ENCODE peak calls at places on chromosomes 16 and 17, in six cellular contexts. One of them, this sample, is unnamed.
A peak's percentile ranks its signal among the peaks of the same experiment; 100 is the strongest.

GRCh38 chr17:74971842-74972106 is 785 bp downstream of the HID1 start:
- DNase-seq in B cell: no peak
- DNase-seq in GM13976: no peak
- DNase-seq in left ventricle myocardium inferior: no peak
- DNase-seq in BJ: no peak
- DNase-seq in colonic mucosa: no peak
- DNase-seq in this sample: no peak

GRCh38 chr17:82041139-82041814 is 3.8 kb upstream of the DCXR start:
- DNase-seq in B cell: no peak
- DNase-seq in GM13976: no peak
- DNase-seq in left ventricle myocardium inferior: no peak
- DNase-seq in BJ: no peak
- DNase-seq in colonic mucosa: no peak
- DNase-seq in this sample: no peak

GRCh38 chr17:6789146-6789545 is 13.1 kb downstream of the FBXO39 start:
- DNase-seq in B cell: no peak
- DNase-seq in GM13976: no peak
- DNase-seq in left ventricle myocardium inferior: no peak
- DNase-seq in BJ: no peak
- DNase-seq in colonic mucosa: no peak
- DNase-seq in this sample: no peak

GRCh38 chr16:13909872-13910303 is 10.1 kb upstream of the ERCC4 start:
- DNase-seq in B cell: no peak
- DNase-seq in GM13976: no peak
- DNase-seq in left ventricle myocardium inferior: peak; percentile 60
- DNase-seq in BJ: no peak
- DNase-seq in colonic mucosa: no peak
- DNase-seq in this sample: no peak

GRCh38 chr17:44193326-44194084 is 6.2 kb downstream of the ATXN7L3 start:
- DNase-seq in B cell: no peak
- DNase-seq in GM13976: no peak
- DNase-seq in left ventricle myocardium inferior: no peak
- DNase-seq in BJ: no peak
- DNase-seq in colonic mucosa: no peak
- DNase-seq in this sample: no peak

GRCh38 chr17:83079340-83079747 is at the start of gene METRNL:
- DNase-seq in B cell: peak; percentile 81
- DNase-seq in GM13976: peak; percentile 97
- DNase-seq in left ventricle myocardium inferior: peak; percentile 80
- DNase-seq in BJ: no peak
- DNase-seq in colonic mucosa: peak; percentile 83
- DNase-seq in this sample: peak; percentile 67

GRCh38 chr17:62740066-62740465 is 68.0 kb downstream of the MARCHF10 start:
- DNase-seq in B cell: no peak
- DNase-seq in GM13976: no peak
- DNase-seq in left ventricle myocardium inferior: no peak
- DNase-seq in BJ: peak; percentile 41
- DNase-seq in colonic mucosa: no peak
- DNase-seq in this sample: no peak

GRCh38 chr17:19338031-19338990 is 24.2 kb downstream of the B9D1 start:
- DNase-seq in B cell: peak; percentile 85
- DNase-seq in GM13976: peak; percentile 84
- DNase-seq in left ventricle myocardium inferior: peak; percentile 63
- DNase-seq in BJ: no peak
- DNase-seq in colonic mucosa: peak; percentile 60
- DNase-seq in this sample: peak; percentile 77

GRCh38 chr16:65681406-65681805 is 559.5 kb upstream of the CDH11 start:
- DNase-seq in B cell: no peak
- DNase-seq in GM13976: no peak
- DNase-seq in left ventricle myocardium inferior: no peak
- DNase-seq in BJ: no peak
- DNase-seq in colonic mucosa: no peak
- DNase-seq in this sample: no peak

GRCh38 chr16:13463619-13464018 is 456.3 kb upstream of the ERCC4 start:
- DNase-seq in B cell: no peak
- DNase-seq in GM13976: no peak
- DNase-seq in left ventricle myocardium inferior: no peak
- DNase-seq in BJ: no peak
- DNase-seq in colonic mucosa: no peak
- DNase-seq in this sample: no peak

DNA sequence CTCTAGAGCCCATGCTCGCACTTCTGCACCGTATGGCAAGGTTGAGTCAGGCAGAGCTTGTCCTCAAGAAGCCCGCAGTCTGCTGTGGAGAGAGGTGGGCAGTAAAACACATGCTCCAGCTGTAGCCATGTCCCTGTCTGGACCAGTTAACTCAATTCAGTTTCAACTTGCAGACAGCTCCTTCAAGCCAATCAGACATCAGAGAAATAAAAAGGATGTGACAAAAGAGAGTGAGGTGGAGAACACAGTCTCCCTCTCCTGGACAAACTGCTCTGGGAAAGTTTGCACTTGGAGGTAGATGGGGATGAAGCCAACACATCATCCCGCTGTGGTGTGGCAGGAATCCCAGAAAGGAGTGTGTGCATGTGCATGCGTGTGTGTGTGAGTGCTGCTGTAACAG is 358.5 kb upstream of the ASIC2 start:
- DNase-seq in B cell: no peak
- DNase-seq in GM13976: no peak
- DNase-seq in left ventricle myocardium inferior: no peak
- DNase-seq in BJ: no peak
- DNase-seq in colonic mucosa: no peak
- DNase-seq in this sample: no peak
- TF ChIP-seq CTCF in B cell: no peak
- TF ChIP-seq CTCF in GM13976: no peak
- TF ChIP-seq CTCF in left ventricle myocardium inferior: no peak
- TF ChIP-seq CTCF in BJ: no peak
- TF ChIP-seq CTCF in colonic mucosa: no peak
- TF ChIP-seq CTCF in this sample: no peak

DNA sequence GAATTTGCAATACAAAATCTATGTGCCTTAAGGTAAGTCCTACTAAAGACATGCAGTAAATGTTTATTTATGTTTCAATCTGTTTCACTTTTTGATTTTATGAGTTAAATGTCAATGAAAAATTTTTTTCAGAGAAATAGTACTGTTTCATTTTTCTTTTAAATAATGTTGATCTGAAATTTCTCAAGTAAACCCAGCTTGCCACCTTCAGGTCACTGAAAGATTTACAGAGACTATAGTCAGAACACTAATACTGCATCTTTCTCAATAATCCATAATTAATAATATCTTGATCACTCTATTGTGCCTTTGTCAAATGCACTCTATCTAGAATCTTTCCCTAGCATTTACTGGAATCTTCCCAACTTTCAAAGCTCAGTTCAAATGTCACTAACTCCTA is 6.5 kb upstream of the DHX40 start:
- DNase-seq in B cell: no peak
- DNase-seq in GM13976: no peak
- DNase-seq in left ventricle myocardium inferior: no peak
- DNase-seq in BJ: no peak
- DNase-seq in colonic mucosa: no peak
- DNase-seq in this sample: no peak
- TF ChIP-seq CTCF in B cell: no peak
- TF ChIP-seq CTCF in GM13976: no peak
- TF ChIP-seq CTCF in left ventricle myocardium inferior: peak; percentile 29
- TF ChIP-seq CTCF in BJ: peak; percentile 15
- TF ChIP-seq CTCF in colonic mucosa: no peak
- TF ChIP-seq CTCF in this sample: peak; percentile 35

GRCh38 chr17:14301279-14301760 is 439 bp downstream of the HS3ST3B1 start:
- DNase-seq in B cell: peak; percentile 67
- DNase-seq in GM13976: peak; percentile 44
- DNase-seq in left ventricle myocardium inferior: peak; percentile 19
- DNase-seq in BJ: no peak
- DNase-seq in colonic mucosa: no peak
- DNase-seq in this sample: peak; percentile 33
- TF ChIP-seq CTCF in B cell: peak; percentile 11
- TF ChIP-seq CTCF in GM13976: no peak
- TF ChIP-seq CTCF in left ventricle myocardium inferior: peak; percentile 33
- TF ChIP-seq CTCF in BJ: no peak
- TF ChIP-seq CTCF in colonic mucosa: no peak
- TF ChIP-seq CTCF in this sample: no peak

DNA sequence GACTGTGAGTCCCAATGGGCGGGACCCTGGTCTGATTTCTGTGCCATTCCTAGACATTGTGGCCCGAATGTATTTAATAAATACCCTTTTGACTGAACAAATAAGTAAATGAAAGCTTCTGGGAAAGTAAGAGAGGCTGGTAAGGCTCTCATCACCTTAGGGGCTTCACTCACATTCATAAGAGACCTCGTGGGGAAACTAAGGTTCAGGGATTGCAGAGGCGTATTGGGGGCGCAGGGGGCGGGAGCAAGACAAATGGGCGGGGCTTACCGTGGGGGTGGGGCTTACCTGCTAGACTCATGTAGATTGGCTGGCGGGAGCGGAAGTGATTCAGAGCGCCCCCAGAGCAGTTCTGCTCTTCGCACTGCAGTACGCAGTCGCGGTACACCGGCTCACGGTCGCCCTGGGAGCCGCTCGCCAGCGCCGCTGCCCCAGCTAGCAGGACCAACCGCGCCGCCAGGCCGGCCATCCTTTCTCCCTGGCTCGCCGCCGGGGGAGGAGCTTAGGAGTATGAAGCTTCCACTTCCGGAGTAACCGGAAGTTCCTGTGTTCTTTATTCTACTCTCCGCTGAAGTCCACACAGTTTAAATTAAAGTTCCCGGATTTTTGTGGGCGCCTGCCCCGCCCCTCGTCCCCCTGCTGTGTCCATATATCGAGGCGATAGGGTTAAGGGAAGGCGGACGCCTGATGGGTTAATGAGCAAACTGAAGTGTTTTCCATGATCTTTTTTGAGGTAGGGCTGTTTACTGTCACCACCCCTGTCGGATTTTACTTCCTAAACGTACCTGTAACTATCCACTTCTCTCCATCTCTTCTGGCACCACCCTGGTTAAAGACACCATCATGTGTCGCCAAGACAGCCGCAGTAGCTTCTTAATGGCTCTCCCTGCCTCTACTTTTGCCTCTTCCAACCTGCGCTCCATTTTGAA is at the start of gene PGAP3:
- DNase-seq in B cell: peak; percentile 88
- DNase-seq in GM13976: peak; percentile 95
- DNase-seq in left ventricle myocardium inferior: peak; percentile 89
- DNase-seq in BJ: peak; percentile 67
- DNase-seq in colonic mucosa: peak; percentile 92
- DNase-seq in this sample: peak; percentile 81
- TF ChIP-seq CTCF in B cell: no peak
- TF ChIP-seq CTCF in GM13976: no peak
- TF ChIP-seq CTCF in left ventricle myocardium inferior: no peak
- TF ChIP-seq CTCF in BJ: no peak
- TF ChIP-seq CTCF in colonic mucosa: no peak
- TF ChIP-seq CTCF in this sample: no peak

GRCh38 chr17:77637807-77638182 is 320.7 kb upstream of the TNRC6C start:
- DNase-seq in B cell: no peak
- DNase-seq in GM13976: no peak
- DNase-seq in left ventricle myocardium inferior: no peak
- DNase-seq in BJ: no peak
- DNase-seq in colonic mucosa: no peak
- DNase-seq in this sample: no peak

GRCh38 chr17:77632619-77633018 is 325.9 kb upstream of the TNRC6C start:
- DNase-seq in B cell: no peak
- DNase-seq in GM13976: no peak
- DNase-seq in left ventricle myocardium inferior: no peak
- DNase-seq in BJ: no peak
- DNase-seq in colonic mucosa: no peak
- DNase-seq in this sample: no peak

GRCh38 chr17:77635176-77635575 is 323.3 kb upstream of the TNRC6C start:
- DNase-seq in B cell: no peak
- DNase-seq in GM13976: no peak
- DNase-seq in left ventricle myocardium inferior: no peak
- DNase-seq in BJ: no peak
- DNase-seq in colonic mucosa: no peak
- DNase-seq in this sample: no peak

GRCh38 chr17:77636835-77637806 is 321.4 kb upstream of the TNRC6C start:
- DNase-seq in B cell: no peak
- DNase-seq in GM13976: no peak
- DNase-seq in left ventricle myocardium inferior: no peak
- DNase-seq in BJ: no peak
- DNase-seq in colonic mucosa: no peak
- DNase-seq in this sample: no peak

DNA sequence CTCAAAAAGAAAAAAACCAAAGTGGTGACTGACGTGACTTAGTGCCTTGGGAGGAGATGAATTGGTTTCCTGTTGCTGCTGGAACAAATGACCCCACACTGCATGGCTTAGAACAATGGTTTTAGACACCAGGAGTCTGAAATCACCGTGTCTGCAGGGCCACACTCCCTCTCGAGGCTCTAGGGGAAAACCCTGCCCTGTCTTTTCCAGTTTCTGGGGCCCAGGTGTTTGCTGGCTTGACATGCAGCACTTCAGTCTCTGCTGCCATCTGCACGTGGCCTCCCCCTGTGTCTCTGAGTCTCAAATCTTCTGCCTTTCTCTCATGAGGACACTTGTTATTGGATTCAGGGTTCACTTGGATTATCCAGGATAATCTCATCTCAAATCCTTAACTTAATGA is 323.8 kb upstream of the TNRC6C start:
- DNase-seq in B cell: no peak
- DNase-seq in GM13976: peak; percentile 70
- DNase-seq in left ventricle myocardium inferior: no peak
- DNase-seq in BJ: no peak
- DNase-seq in colonic mucosa: no peak
- DNase-seq in this sample: no peak
- TF ChIP-seq CTCF in B cell: no peak
- TF ChIP-seq CTCF in GM13976: peak; percentile 37
- TF ChIP-seq CTCF in left ventricle myocardium inferior: no peak
- TF ChIP-seq CTCF in BJ: no peak
- TF ChIP-seq CTCF in colonic mucosa: no peak
- TF ChIP-seq CTCF in this sample: no peak

GRCh38 chr16:53098526-53099317 is 43.9 kb downstream of the CHD9 start:
- DNase-seq in B cell: peak; percentile 83
- DNase-seq in GM13976: peak; percentile 75
- DNase-seq in left ventricle myocardium inferior: peak; percentile 89
- DNase-seq in BJ: peak; percentile 65
- DNase-seq in colonic mucosa: peak; percentile 75
- DNase-seq in this sample: peak; percentile 36
- TF ChIP-seq CTCF in B cell: no peak
- TF ChIP-seq CTCF in GM13976: no peak
- TF ChIP-seq CTCF in left ventricle myocardium inferior: peak; percentile 17
- TF ChIP-seq CTCF in BJ: no peak
- TF ChIP-seq CTCF in colonic mucosa: no peak
- TF ChIP-seq CTCF in this sample: no peak